ENCODE peak calls at places on chromosomes 11 and 22, in eight cellular contexts. One of them, this sample, is unnamed.

GRCh38 chr22:33063611-33064010 is 5.4 kb upstream of the SYN3 start:
- DNase-seq in HT-29: no peak
- DNase-seq in effector CD4-positive, alpha-beta T cell: no peak
- DNase-seq in mucosa of descending colon: no peak
- DNase-seq in AG08395: no peak
- DNase-seq in Panc1: no peak
- DNase-seq in endothelial cell: no peak
- DNase-seq in NCI-H1105 treated with DMSO at 0.1 percent for 48 hours: peak; percentile 9
- DNase-seq in this sample: no peak

GRCh38 chr11:59221438-59221837 is 8.7 kb upstream of the MPEG1 start:
- DNase-seq in NCI-H1105 treated with DMSO at 0.1 percent for 48 hours: no peak
- DNase-seq in HT-29: no peak
- DNase-seq in Panc1: no peak
- DNase-seq in effector CD4-positive, alpha-beta T cell: no peak
- DNase-seq in mucosa of descending colon: no peak
- DNase-seq in endothelial cell: no peak
- DNase-seq in AG08395: peak; percentile 61
- DNase-seq in this sample: no peak

GRCh38 chr22:45317551-45318167 is 7.9 kb downstream of the FAM118A start:
- DNase-seq in endothelial cell: peak; percentile 31
- DNase-seq in effector CD4-positive, alpha-beta T cell: peak; percentile 29
- DNase-seq in Panc1: no peak
- DNase-seq in HT-29: no peak
- DNase-seq in mucosa of descending colon: peak; percentile 72
- DNase-seq in AG08395: peak; percentile 54
- DNase-seq in NCI-H1105 treated with DMSO at 0.1 percent for 48 hours: no peak
- DNase-seq in this sample: no peak

GRCh38 chr11:45919276-45919675 is 1.6 kb upstream of the PEX16 start:
- DNase-seq in Panc1: no peak
- DNase-seq in effector CD4-positive, alpha-beta T cell: no peak
- DNase-seq in endothelial cell: no peak
- DNase-seq in AG08395: no peak
- DNase-seq in NCI-H1105 treated with DMSO at 0.1 percent for 48 hours: no peak
- DNase-seq in HT-29: no peak
- DNase-seq in mucosa of descending colon: peak; percentile 26
- DNase-seq in this sample: no peak

GRCh38 chr11:33670250-33671011 is 30.2 kb downstream of the C11orf91 start:
- DNase-seq in mucosa of descending colon: no peak
- DNase-seq in effector CD4-positive, alpha-beta T cell: no peak
- DNase-seq in AG08395: peak; percentile 72
- DNase-seq in NCI-H1105 treated with DMSO at 0.1 percent for 48 hours: no peak
- DNase-seq in endothelial cell: no peak
- DNase-seq in Panc1: no peak
- DNase-seq in HT-29: no peak
- DNase-seq in this sample: no peak

GRCh38 chr22:45064313-45065268 is 54.8 kb upstream of the PHF21B start:
- DNase-seq in effector CD4-positive, alpha-beta T cell: no peak
- DNase-seq in mucosa of descending colon: no peak
- DNase-seq in Panc1: no peak
- DNase-seq in AG08395: peak; percentile 85
- DNase-seq in HT-29: no peak
- DNase-seq in NCI-H1105 treated with DMSO at 0.1 percent for 48 hours: no peak
- DNase-seq in endothelial cell: no peak
- DNase-seq in this sample: peak; percentile 64

GRCh38 chr11:1148752-1149180 is 9.0 kb upstream of the MUC5AC start:
- DNase-seq in HT-29: no peak
- DNase-seq in effector CD4-positive, alpha-beta T cell: no peak
- DNase-seq in mucosa of descending colon: peak; percentile 49
- DNase-seq in Panc1: no peak
- DNase-seq in endothelial cell: no peak
- DNase-seq in AG08395: no peak
- DNase-seq in NCI-H1105 treated with DMSO at 0.1 percent for 48 hours: no peak
- DNase-seq in this sample: no peak

GRCh38 chr11:120198787-120199469 is 11.9 kb upstream of the OAF start:
- DNase-seq in endothelial cell: no peak
- DNase-seq in mucosa of descending colon: peak; percentile 73
- DNase-seq in effector CD4-positive, alpha-beta T cell: no peak
- DNase-seq in NCI-H1105 treated with DMSO at 0.1 percent for 48 hours: no peak
- DNase-seq in Panc1: no peak
- DNase-seq in HT-29: no peak
- DNase-seq in AG08395: no peak
- DNase-seq in this sample: no peak

GRCh38 chr11:3412837-3413236 is 33.9 kb upstream of the ZNF195 start:
- DNase-seq in AG08395: no peak
- DNase-seq in NCI-H1105 treated with DMSO at 0.1 percent for 48 hours: no peak
- DNase-seq in HT-29: no peak
- DNase-seq in mucosa of descending colon: no peak
- DNase-seq in Panc1: no peak
- DNase-seq in endothelial cell: no peak
- DNase-seq in effector CD4-positive, alpha-beta T cell: no peak
- DNase-seq in this sample: no peak

GRCh38 chr11:83223457-83223856 is 29.9 kb downstream of the ANKRD42 start:
- DNase-seq in Panc1: no peak
- DNase-seq in mucosa of descending colon: no peak
- DNase-seq in endothelial cell: no peak
- DNase-seq in NCI-H1105 treated with DMSO at 0.1 percent for 48 hours: no peak
- DNase-seq in HT-29: no peak
- DNase-seq in effector CD4-positive, alpha-beta T cell: no peak
- DNase-seq in AG08395: no peak
- DNase-seq in this sample: no peak